ENCODE peak calls at places on chromosomes 11 and 22, in four cellular contexts. B is nucleus accumbens, Z is WTC11, U is HuH-7. E is an unnamed sample.
A peak's percentile ranks its signal among the peaks of the same experiment; 100 is the strongest.

GRCh38 chr22:44838316-44839016 is 86.1 kb downstream of the ARHGAP8 start:
- DNase-seq in B (no peak), Z (no peak), U (no peak), E (no peak)

GRCh38 chr11:72573380-72573949 is 100.8 kb downstream of the PDE2A start:
- DNase-seq in B (no peak), Z (peak; percentile 78), U (peak; percentile 77), E (peak; percentile 73)

GRCh38 chr22:39514373-39514973 is 5.9 kb upstream of the ATF4 start:
- DNase-seq in B (peak; percentile 17), Z (peak; percentile 73), U (no peak), E (peak; percentile 80)

GRCh38 chr11:83971063-83971462 is 684.9 kb upstream of the CCDC90B start:
- DNase-seq in B (no peak), Z (no peak), U (no peak), E (no peak)

GRCh38 chr11:66011785-66012303 is at the start of gene CST6:
- DNase-seq in B (no peak), Z (peak; percentile 59), U (no peak), E (no peak)

GRCh38 chr22:26887456-26887855 is 230.1 kb downstream of the MIAT start:
- DNase-seq in B (no peak), Z (no peak), U (no peak), E (no peak)

GRCh38 chr11:30326114-30326783 is 3.3 kb downstream of the ARL14EP start:
- DNase-seq in B (no peak), Z (no peak), U (no peak), E (no peak)

GRCh38 chr11:119120639-119121007 is 757 bp upstream of the HINFP start:
- DNase-seq in B (no peak), Z (no peak), U (no peak), E (peak; percentile 34)

GRCh38 chr11:128311742-128312719 is 275.3 kb downstream of the ETS1 start:
- DNase-seq in B (no peak), Z (no peak), U (no peak), E (no peak)

GRCh38 chr11:119316729-119317591 is at the start of gene MCAM:
- DNase-seq in B (no peak), Z (peak; percentile 48), U (peak; percentile 78), E (peak; percentile 55)

GRCh38 chr11:122258446-122258994 is 142.5 kb upstream of the BLID start:
- DNase-seq in B (no peak), Z (no peak), U (no peak), E (no peak)

GRCh38 chr11:15006139-15006759 is 34.1 kb upstream of the CALCA start:
- DNase-seq in B (no peak), Z (no peak), U (peak; percentile 11), E (peak; percentile 30)

GRCh38 chr11:88480217-88480616 is 142.7 kb upstream of the CTSC start:
- DNase-seq in B (no peak), Z (no peak), U (no peak), E (no peak)